ENCODE peak calls at places on chromosomes 4 and X, in eight cellular contexts. One of them, this sample, is unnamed.

GRCh38 chr4:186666750-186667149 is 56.9 kb downstream of the FAT1 start:
- DNase-seq in iris pigment epithelial cell: peak
- DNase-seq in GM12878: no peak
- DNase-seq in NCI-H2171: no peak
- DNase-seq in ureter: no peak
- DNase-seq in NCI-H774: no peak
- DNase-seq in NCI-H446: no peak
- DNase-seq in A172: no peak
- DNase-seq in this sample: no peak

GRCh38 chr4:121788896-121789295 is 12.2 kb upstream of the EXOSC9 start:
- DNase-seq in NCI-H2171: no peak
- DNase-seq in NCI-H774: no peak
- DNase-seq in iris pigment epithelial cell: peak
- DNase-seq in ureter: no peak
- DNase-seq in A172: no peak
- DNase-seq in NCI-H446: no peak
- DNase-seq in GM12878: peak
- DNase-seq in this sample: no peak

GRCh38 chrX:151019837-151020236 is 36.7 kb downstream of the HMGB3 start:
- DNase-seq in NCI-H446: no peak
- DNase-seq in ureter: no peak
- DNase-seq in NCI-H2171: no peak
- DNase-seq in iris pigment epithelial cell: peak
- DNase-seq in NCI-H774: no peak
- DNase-seq in A172: peak
- DNase-seq in GM12878: no peak
- DNase-seq in this sample: peak

GRCh38 chr4:101014417-101014816 is 332.9 kb downstream of the PPP3CA start:
- DNase-seq in ureter: no peak
- DNase-seq in NCI-H2171: no peak
- DNase-seq in NCI-H446: no peak
- DNase-seq in NCI-H774: no peak
- DNase-seq in A172: no peak
- DNase-seq in iris pigment epithelial cell: no peak
- DNase-seq in GM12878: peak
- DNase-seq in this sample: no peak

GRCh38 chr4:32010221-32010620 is 1290.1 kb downstream of the PCDH7 start:
- DNase-seq in NCI-H446: no peak
- DNase-seq in A172: peak
- DNase-seq in ureter: no peak
- DNase-seq in NCI-H2171: no peak
- DNase-seq in NCI-H774: no peak
- DNase-seq in GM12878: no peak
- DNase-seq in iris pigment epithelial cell: no peak
- DNase-seq in this sample: no peak

GRCh38 chrX:11285661-11286060 is 7.6 kb upstream of the AMELX start:
- DNase-seq in GM12878: no peak
- DNase-seq in NCI-H774: no peak
- DNase-seq in iris pigment epithelial cell: no peak
- DNase-seq in ureter: no peak
- DNase-seq in A172: no peak
- DNase-seq in NCI-H2171: no peak
- DNase-seq in NCI-H446: no peak
- DNase-seq in this sample: no peak

GRCh38 chrX:85903692-85904471 is 143.5 kb downstream of the CHM start:
- DNase-seq in NCI-H2171: no peak
- DNase-seq in GM12878: no peak
- DNase-seq in ureter: no peak
- DNase-seq in iris pigment epithelial cell: peak
- DNase-seq in A172: no peak
- DNase-seq in NCI-H774: no peak
- DNase-seq in NCI-H446: no peak
- DNase-seq in this sample: no peak

GRCh38 chr4:99208719-99209075 is 10.3 kb downstream of the ADH6 start:
- DNase-seq in GM12878: no peak
- DNase-seq in iris pigment epithelial cell: no peak
- DNase-seq in A172: no peak
- DNase-seq in ureter: no peak
- DNase-seq in NCI-H446: no peak
- DNase-seq in NCI-H774: no peak
- DNase-seq in NCI-H2171: no peak
- DNase-seq in this sample: no peak

GRCh38 chrX:27890611-27891010 is 82.8 kb downstream of the MAGEB10 start:
- DNase-seq in NCI-H2171: no peak
- DNase-seq in NCI-H774: no peak
- DNase-seq in A172: peak
- DNase-seq in ureter: no peak
- DNase-seq in NCI-H446: no peak
- DNase-seq in GM12878: no peak
- DNase-seq in iris pigment epithelial cell: peak
- DNase-seq in this sample: peak

GRCh38 chr4:109079731-109080130 is 222.7 kb downstream of the COL25A1 start:
- DNase-seq in NCI-H2171: no peak
- DNase-seq in GM12878: no peak
- DNase-seq in iris pigment epithelial cell: peak
- DNase-seq in NCI-H774: no peak
- DNase-seq in ureter: no peak
- DNase-seq in A172: peak
- DNase-seq in NCI-H446: no peak
- DNase-seq in this sample: no peak

GRCh38 chrX:120308558-120308957 is 2.7 kb downstream of the TMEM255A start:
- DNase-seq in NCI-H774: no peak
- DNase-seq in A172: no peak
- DNase-seq in NCI-H446: no peak
- DNase-seq in NCI-H2171: peak
- DNase-seq in iris pigment epithelial cell: no peak
- DNase-seq in ureter: no peak
- DNase-seq in GM12878: no peak
- DNase-seq in this sample: no peak

GRCh38 chr4:42271096-42271495 is 118.6 kb upstream of the BEND4 start:
- DNase-seq in iris pigment epithelial cell: no peak
- DNase-seq in NCI-H2171: no peak
- DNase-seq in NCI-H774: no peak
- DNase-seq in ureter: no peak
- DNase-seq in GM12878: no peak
- DNase-seq in A172: no peak
- DNase-seq in NCI-H446: no peak
- DNase-seq in this sample: no peak

GRCh38 chr4:110619401-110620247 is 3.3 kb downstream of the PITX2 start:
- DNase-seq in NCI-H774: no peak
- DNase-seq in NCI-H446: no peak
- DNase-seq in ureter: no peak
- DNase-seq in iris pigment epithelial cell: peak
- DNase-seq in NCI-H2171: no peak
- DNase-seq in GM12878: no peak
- DNase-seq in A172: no peak
- DNase-seq in this sample: no peak

GRCh38 chr4:150286656-150287055 is 208.4 kb downstream of the DCLK2 start:
- DNase-seq in A172: no peak
- DNase-seq in iris pigment epithelial cell: no peak
- DNase-seq in NCI-H774: no peak
- DNase-seq in ureter: no peak
- DNase-seq in NCI-H446: no peak
- DNase-seq in NCI-H2171: no peak
- DNase-seq in GM12878: no peak
- DNase-seq in this sample: no peak

GRCh38 chr4:150579591-150580234 is 2.2 kb upstream of the MAB21L2 start:
- DNase-seq in NCI-H2171: no peak
- DNase-seq in ureter: no peak
- DNase-seq in A172: no peak
- DNase-seq in GM12878: no peak
- DNase-seq in iris pigment epithelial cell: peak
- DNase-seq in NCI-H446: no peak
- DNase-seq in NCI-H774: no peak
- DNase-seq in this sample: peak

GRCh38 chr4:88610771-88611170 is 18.5 kb downstream of the HERC3 start:
- DNase-seq in NCI-H2171: no peak
- DNase-seq in iris pigment epithelial cell: peak
- DNase-seq in GM12878: no peak
- DNase-seq in NCI-H774: no peak
- DNase-seq in ureter: no peak
- DNase-seq in A172: no peak
- DNase-seq in NCI-H446: no peak
- DNase-seq in this sample: peak

GRCh38 chr4:68865760-68866159 is 50.0 kb downstream of the UGT2B10 start:
- DNase-seq in iris pigment epithelial cell: no peak
- DNase-seq in ureter: no peak
- DNase-seq in NCI-H774: no peak
- DNase-seq in NCI-H446: no peak
- DNase-seq in GM12878: no peak
- DNase-seq in A172: no peak
- DNase-seq in NCI-H2171: no peak
- DNase-seq in this sample: no peak

GRCh38 chrX:10074241-10074941 is 82.4 kb upstream of the CLCN4 start:
- DNase-seq in NCI-H774: no peak
- DNase-seq in NCI-H2171: no peak
- DNase-seq in GM12878: no peak
- DNase-seq in NCI-H446: no peak
- DNase-seq in A172: no peak
- DNase-seq in iris pigment epithelial cell: no peak
- DNase-seq in ureter: no peak
- DNase-seq in this sample: no peak

GRCh38 chr4:8308144-8308543 is 38.6 kb downstream of the HTRA3 start:
- DNase-seq in ureter: no peak
- DNase-seq in iris pigment epithelial cell: no peak
- DNase-seq in NCI-H774: no peak
- DNase-seq in NCI-H446: no peak
- DNase-seq in NCI-H2171: peak
- DNase-seq in A172: no peak
- DNase-seq in GM12878: no peak
- DNase-seq in this sample: no peak

GRCh38 chr4:83075696-83076095 is 38.8 kb downstream of the PLAC8 start:
- DNase-seq in A172: peak
- DNase-seq in iris pigment epithelial cell: peak
- DNase-seq in NCI-H446: no peak
- DNase-seq in NCI-H2171: no peak
- DNase-seq in ureter: no peak
- DNase-seq in NCI-H774: no peak
- DNase-seq in GM12878: no peak
- DNase-seq in this sample: peak